ENCODE peak calls at places on chromosome 22, in ten cellular contexts. Y, C, Z, V, E, N, H, T, F and K are unnamed samples.

GRCh38 chr22:37212174-37212906 is at the start of gene SSTR3:
- DNase-seq in Y (no peak), C (no peak), Z (no peak), V (peak; percentile 9), E (peak; percentile 10), N (no peak), H (no peak), T (no peak), F (no peak), K (peak; percentile 36)

GRCh38 chr22:50301581-50301991 is 5.9 kb downstream of the PLXNB2 start:
- DNase-seq in Y (no peak), C (no peak), Z (no peak), V (no peak), E (no peak), N (no peak), H (peak; percentile 85), T (no peak), F (no peak), K (no peak)

GRCh38 chr22:38843716-38844660 is at the start of gene NPTXR:
- DNase-seq in Y (peak; percentile 7), C (no peak), Z (peak; percentile 20), V (peak; percentile 51), E (peak; percentile 30), N (no peak), H (peak; percentile 68), T (no peak), F (peak; percentile 37), K (no peak)

GRCh38 chr22:27537481-27537891 is 264.1 kb downstream of the MN1 start:
- DNase-seq in Y (no peak), C (no peak), Z (no peak), V (no peak), E (no peak), N (no peak), H (no peak), T (no peak), F (no peak), K (no peak)

GRCh38 chr22:23565288-23565941 is 14.7 kb downstream of the IGLL1 start:
- DNase-seq in Y (no peak), C (no peak), Z (peak; percentile 27), V (no peak), E (no peak), N (no peak), H (peak; percentile 10), T (no peak), F (no peak), K (no peak)

GRCh38 chr22:18081416-18081815 is 3.6 kb downstream of the PEX26 start:
- DNase-seq in Y (no peak), C (no peak), Z (no peak), V (no peak), E (no peak), N (no peak), H (no peak), T (no peak), F (no peak), K (no peak)

GRCh38 chr22:31747441-31747840 is 2.5 kb downstream of the PRR14L start:
- DNase-seq in Y (no peak), C (no peak), Z (no peak), V (no peak), E (no peak), N (no peak), H (no peak), T (no peak), F (no peak), K (no peak)

GRCh38 chr22:37630839-37631435 is 8.5 kb upstream of the SH3BP1 start:
- DNase-seq in Y (no peak), C (no peak), Z (no peak), V (no peak), E (no peak), N (no peak), H (no peak), T (no peak), F (no peak), K (peak; percentile 42)

GRCh38 chr22:36445158-36445668 is 36.2 kb downstream of the TXN2 start:
- DNase-seq in Y (no peak), C (no peak), Z (no peak), V (no peak), E (no peak), N (peak; percentile 94), H (no peak), T (no peak), F (no peak), K (no peak)

GRCh38 chr22:43972931-43973330 is 17.7 kb downstream of the SAMM50 start:
- DNase-seq in Y (no peak), C (no peak), Z (no peak), V (no peak), E (no peak), N (no peak), H (no peak), T (no peak), F (no peak), K (no peak)

GRCh38 chr22:35638408-35638807 is 9.8 kb upstream of the APOL6 start:
- DNase-seq in Y (no peak), C (no peak), Z (no peak), V (no peak), E (no peak), N (peak; percentile 42), H (peak; percentile 39), T (no peak), F (no peak), K (no peak)

GRCh38 chr22:46007003-46007847 is 30.3 kb upstream of the WNT7B start:
- DNase-seq in Y (peak; percentile 8), C (no peak), Z (no peak), V (no peak), E (no peak), N (no peak), H (peak; percentile 78), T (no peak), F (no peak), K (peak; percentile 84)

GRCh38 chr22:34057726-34058125 is 137.4 kb upstream of the LARGE1 start:
- DNase-seq in Y (no peak), C (no peak), Z (no peak), V (no peak), E (no peak), N (no peak), H (no peak), T (no peak), F (no peak), K (no peak)

GRCh38 chr22:37749831-37750595 is 53.2 kb downstream of the TRIOBP start:
- DNase-seq in Y (no peak), C (no peak), Z (no peak), V (no peak), E (no peak), N (no peak), H (peak; percentile 81), T (no peak), F (no peak), K (no peak)